ENCODE peak calls at places on chromosomes 13 and 19, in ten cellular contexts. C is uterus, P is left lung, F is pancreas, E is AG09309, Z is heart right ventricle, W is PC-9, O is cardiac fibroblast, H is retinal pigment epithelial cell, J is brain microvascular endothelial cell. S is an unnamed sample.
A peak's percentile ranks its signal among the peaks of the same experiment; 100 is the strongest.

GRCh38 chr13:63843766-63844699 is 2428.4 kb upstream of the PCDH20 start:
- DNase-seq in C (no peak), P (no peak), F (no peak), E (no peak), Z (no peak), W (no peak), O (no peak), H (no peak), J (no peak), S (no peak)

GRCh38 chr19:4060621-4061177 is 6.0 kb downstream of the ZBTB7A start:
- DNase-seq in C (no peak), P (no peak), F (peak; percentile 50), E (no peak), Z (no peak), W (no peak), O (no peak), H (no peak), J (no peak), S (no peak)

GRCh38 chr13:74288361-74288911 is 154.2 kb upstream of the KLF12 start:
- DNase-seq in C (peak; percentile 25), P (no peak), F (no peak), E (no peak), Z (peak; percentile 53), W (no peak), O (peak; percentile 16), H (no peak), J (no peak), S (no peak)

GRCh38 chr19:10173527-10173926 is 21.2 kb downstream of the DNMT1 start:
- DNase-seq in C (no peak), P (no peak), F (no peak), E (no peak), Z (no peak), W (peak; percentile 69), O (peak; percentile 41), H (no peak), J (peak; percentile 26), S (no peak)

GRCh38 chr19:21749090-21749489 is 18.3 kb downstream of the ZNF100 start:
- DNase-seq in C (no peak), P (no peak), F (no peak), E (peak; percentile 5), Z (no peak), W (no peak), O (peak; percentile 8), H (no peak), J (peak; percentile 6), S (no peak)

GRCh38 chr13:85366759-85367417 is 432.3 kb downstream of the SLITRK6 start:
- DNase-seq in C (no peak), P (no peak), F (no peak), E (no peak), Z (no peak), W (no peak), O (peak; percentile 9), H (no peak), J (peak; percentile 60), S (no peak)

GRCh38 chr13:98150836-98151489 is 8.1 kb downstream of the FARP1 start:
- DNase-seq in C (no peak), P (no peak), F (no peak), E (no peak), Z (no peak), W (no peak), O (no peak), H (no peak), J (no peak), S (no peak)

GRCh38 chr13:32581177-32581786 is 5.0 kb upstream of the PDS5B start:
- DNase-seq in C (no peak), P (no peak), F (no peak), E (no peak), Z (no peak), W (no peak), O (peak; percentile 67), H (no peak), J (no peak), S (no peak)

GRCh38 chr13:50615234-50615633 is 228.3 kb downstream of the DLEU7 start:
- DNase-seq in C (no peak), P (no peak), F (no peak), E (no peak), Z (no peak), W (no peak), O (no peak), H (no peak), J (no peak), S (no peak)

GRCh38 chr19:13078897-13079541 is 23.6 kb downstream of the LYL1 start:
- DNase-seq in C (peak; percentile 73), P (no peak), F (no peak), E (no peak), Z (no peak), W (no peak), O (no peak), H (no peak), J (no peak), S (no peak)

GRCh38 chr13:42258747-42259146 is 13.2 kb upstream of the AKAP11 start:
- DNase-seq in C (no peak), P (no peak), F (no peak), E (no peak), Z (no peak), W (no peak), O (no peak), H (no peak), J (no peak), S (no peak)

GRCh38 chr13:109779074-109779473 is 7.3 kb downstream of the IRS2 start:
- DNase-seq in C (no peak), P (no peak), F (no peak), E (no peak), Z (no peak), W (no peak), O (no peak), H (no peak), J (no peak), S (no peak)

GRCh38 chr13:31773538-31773937 is 34.2 kb downstream of the RXFP2 start:
- DNase-seq in C (no peak), P (no peak), F (no peak), E (no peak), Z (no peak), W (no peak), O (peak; percentile 82), H (no peak), J (peak; percentile 88), S (no peak)

GRCh38 chr19:27654266-27654990 is 1558.5 kb downstream of the UQCRFS1 start:
- DNase-seq in C (no peak), P (no peak), F (no peak), E (no peak), Z (no peak), W (no peak), O (no peak), H (no peak), J (no peak), S (no peak)

GRCh38 chr19:17539288-17540117 is 15.9 kb upstream of the COLGALT1 start:
- DNase-seq in C (peak; percentile 97), P (peak; percentile 93), F (peak; percentile 78), E (peak; percentile 45), Z (peak; percentile 95), W (peak; percentile 89), O (peak; percentile 97), H (peak; percentile 39), J (peak; percentile 99), S (peak; percentile 75)
- H3K4me3 ChIP-seq in C (peak overlapping the region; percentile 39), P (peak overlapping the region; percentile 53), F (peak overlapping the region; percentile 14), E (peak overlapping the region; percentile 35), Z (peak overlapping the region; percentile 56), W (peak overlapping the region; percentile 66), O (peak overlapping the region; percentile 47), H (peak overlapping the region; percentile 33), J (peak overlapping the region; percentile 46), S (peak overlapping the region; percentile 42)

GRCh38 chr13:21176195-21176981 is at the start of the genes MRPL57 and SKA3:
- DNase-seq in C (peak; percentile 86), P (peak; percentile 92), F (peak; percentile 87), E (peak; percentile 57), Z (peak; percentile 90), W (peak; percentile 84), O (peak; percentile 96), H (peak; percentile 67), J (peak; percentile 86), S (peak; percentile 80)
- TF ChIP-seq CTCF in C (peak; percentile 46), P (peak; percentile 34), F (no peak), E (no peak), Z (no peak), W (no peak), O (peak; percentile 3), H (no peak), J (peak; percentile 4), S (no peak)

GRCh38 chr13:99863789-99864626 is 107.6 kb downstream of the ZIC5 start:
- DNase-seq in C (no peak), P (no peak), F (no peak), E (no peak), Z (no peak), W (no peak), O (no peak), H (no peak), J (no peak), S (no peak)

GRCh38 chr13:99864627-99864990 is 107.0 kb downstream of the ZIC5 start:
- DNase-seq in C (no peak), P (no peak), F (no peak), E (no peak), Z (no peak), W (no peak), O (no peak), H (no peak), J (no peak), S (no peak)

GRCh38 chr13:99867535-99868271 is 103.9 kb downstream of the ZIC5 start:
- DNase-seq in C (no peak), P (no peak), F (no peak), E (no peak), Z (no peak), W (no peak), O (no peak), H (no peak), J (no peak), S (no peak)

GRCh38 chr13:99866781-99867180 is 104.8 kb downstream of the ZIC5 start:
- DNase-seq in C (no peak), P (no peak), F (no peak), E (no peak), Z (no peak), W (no peak), O (no peak), H (no peak), J (no peak), S (no peak)

GRCh38 chr13:99865420-99865930 is 106.1 kb downstream of the ZIC5 start:
- DNase-seq in C (no peak), P (no peak), F (no peak), E (no peak), Z (no peak), W (no peak), O (no peak), H (no peak), J (no peak), S (no peak)
- H3K4me3 ChIP-seq in C (no peak overlapping the region), P (no peak overlapping the region), F (no peak overlapping the region), E (no peak overlapping the region), Z (no peak overlapping the region), W (no peak overlapping the region), O (no peak overlapping the region), H (no peak overlapping the region), J (no peak overlapping the region), S (no peak overlapping the region)

GRCh38 chr19:6433663-6434062 is at the start of gene SLC25A41:
- DNase-seq in C (no peak), P (no peak), F (no peak), E (no peak), Z (no peak), W (no peak), O (no peak), H (no peak), J (no peak), S (no peak)

GRCh38 chr19:6431891-6432290 is 1.7 kb downstream of the SLC25A41 start:
- DNase-seq in C (no peak), P (no peak), F (no peak), E (no peak), Z (no peak), W (no peak), O (no peak), H (no peak), J (no peak), S (no peak)

GRCh38 chr19:6429419-6430221 is 3.9 kb downstream of the SLC25A41 start:
- DNase-seq in C (no peak), P (no peak), F (no peak), E (no peak), Z (no peak), W (no peak), O (no peak), H (no peak), J (no peak), S (no peak)

GRCh38 chr19:6433165-6433564 is 398 bp downstream of the SLC25A41 start:
- DNase-seq in C (no peak), P (no peak), F (no peak), E (no peak), Z (no peak), W (no peak), O (no peak), H (no peak), J (no peak), S (no peak)
- TF ChIP-seq CTCF in C (no peak), P (no peak), F (no peak), E (no peak), Z (no peak), W (no peak), O (no peak), H (no peak), J (no peak), S (no peak)

S was measured in HFF-Myc.